ENCODE peak calls at places on chromosomes 13 and 19, in six cellular contexts. One of them, this sample, is unnamed.

GRCh38 chr19:38417544-38418506 is 8.2 kb downstream of the RASGRP4 start:
- DNase-seq in CD8-positive, alpha-beta T cell: no peak
- DNase-seq in fibroblast of gingiva: no peak
- DNase-seq in Calu3: peak
- DNase-seq in activated CD4-positive, CD25-positive, alpha-beta regulatory T cell: peak
- DNase-seq in ACHN: peak
- DNase-seq in this sample: peak

GRCh38 chr13:35531551-35531950 is 55.1 kb upstream of the MAB21L1 start:
- DNase-seq in CD8-positive, alpha-beta T cell: no peak
- DNase-seq in fibroblast of gingiva: no peak
- DNase-seq in ACHN: no peak
- DNase-seq in Calu3: no peak
- DNase-seq in activated CD4-positive, CD25-positive, alpha-beta regulatory T cell: no peak
- DNase-seq in this sample: no peak

GRCh38 chr13:43239441-43239840 is 216.1 kb downstream of the DNAJC15 start:
- DNase-seq in CD8-positive, alpha-beta T cell: no peak
- DNase-seq in ACHN: no peak
- DNase-seq in Calu3: no peak
- DNase-seq in fibroblast of gingiva: no peak
- DNase-seq in activated CD4-positive, CD25-positive, alpha-beta regulatory T cell: no peak
- DNase-seq in this sample: no peak

GRCh38 chr13:102901615-102902305 is 55.9 kb downstream of the ERCC5 start:
- DNase-seq in CD8-positive, alpha-beta T cell: no peak
- DNase-seq in Calu3: no peak
- DNase-seq in fibroblast of gingiva: no peak
- DNase-seq in activated CD4-positive, CD25-positive, alpha-beta regulatory T cell: no peak
- DNase-seq in ACHN: no peak
- DNase-seq in this sample: no peak

GRCh38 chr13:21130116-21130515 is 46.2 kb downstream of the SKA3 start:
- DNase-seq in Calu3: no peak
- DNase-seq in ACHN: no peak
- DNase-seq in fibroblast of gingiva: no peak
- DNase-seq in activated CD4-positive, CD25-positive, alpha-beta regulatory T cell: no peak
- DNase-seq in CD8-positive, alpha-beta T cell: no peak
- DNase-seq in this sample: no peak

GRCh38 chr19:31674503-31675186 is 325.4 kb upstream of the TSHZ3 start:
- DNase-seq in ACHN: no peak
- DNase-seq in activated CD4-positive, CD25-positive, alpha-beta regulatory T cell: no peak
- DNase-seq in fibroblast of gingiva: no peak
- DNase-seq in CD8-positive, alpha-beta T cell: no peak
- DNase-seq in Calu3: no peak
- DNase-seq in this sample: no peak

GRCh38 chr19:18287836-18288772 is 6.7 kb upstream of the JUND start:
- DNase-seq in fibroblast of gingiva: no peak
- DNase-seq in Calu3: no peak
- DNase-seq in ACHN: no peak
- DNase-seq in CD8-positive, alpha-beta T cell: no peak
- DNase-seq in activated CD4-positive, CD25-positive, alpha-beta regulatory T cell: no peak
- DNase-seq in this sample: no peak

GRCh38 chr19:31676271-31677004 is 327.2 kb upstream of the TSHZ3 start:
- DNase-seq in ACHN: peak
- DNase-seq in fibroblast of gingiva: no peak
- DNase-seq in activated CD4-positive, CD25-positive, alpha-beta regulatory T cell: no peak
- DNase-seq in CD8-positive, alpha-beta T cell: no peak
- DNase-seq in Calu3: no peak
- DNase-seq in this sample: no peak

GRCh38 chr19:7333198-7334118 is 15.3 kb upstream of the ARHGEF18 start:
- DNase-seq in ACHN: no peak
- DNase-seq in CD8-positive, alpha-beta T cell: no peak
- DNase-seq in fibroblast of gingiva: no peak
- DNase-seq in activated CD4-positive, CD25-positive, alpha-beta regulatory T cell: no peak
- DNase-seq in Calu3: peak
- DNase-seq in this sample: no peak

GRCh38 chr13:20796791-20797513 is 23.2 kb upstream of the EEF1AKMT1 start:
- DNase-seq in activated CD4-positive, CD25-positive, alpha-beta regulatory T cell: no peak
- DNase-seq in Calu3: no peak
- DNase-seq in fibroblast of gingiva: peak
- DNase-seq in CD8-positive, alpha-beta T cell: no peak
- DNase-seq in ACHN: no peak
- DNase-seq in this sample: no peak

GRCh38 chr19:3028305-3029069 is 593 bp downstream of the TLE2 start:
- DNase-seq in activated CD4-positive, CD25-positive, alpha-beta regulatory T cell: no peak
- DNase-seq in Calu3: no peak
- DNase-seq in fibroblast of gingiva: no peak
- DNase-seq in ACHN: no peak
- DNase-seq in CD8-positive, alpha-beta T cell: no peak
- DNase-seq in this sample: no peak

GRCh38 chr19:43664008-43664407 is 6.0 kb downstream of the PLAUR start:
- DNase-seq in activated CD4-positive, CD25-positive, alpha-beta regulatory T cell: no peak
- DNase-seq in Calu3: no peak
- DNase-seq in fibroblast of gingiva: no peak
- DNase-seq in ACHN: no peak
- DNase-seq in CD8-positive, alpha-beta T cell: peak
- DNase-seq in this sample: no peak

GRCh38 chr13:20435616-20436368 is 89.9 kb downstream of the CRYL1 start:
- DNase-seq in ACHN: no peak
- DNase-seq in Calu3: no peak
- DNase-seq in activated CD4-positive, CD25-positive, alpha-beta regulatory T cell: no peak
- DNase-seq in CD8-positive, alpha-beta T cell: no peak
- DNase-seq in fibroblast of gingiva: no peak
- DNase-seq in this sample: no peak

GRCh38 chr19:47310819-47311218 is 1.2 kb downstream of the C5AR1 start:
- DNase-seq in activated CD4-positive, CD25-positive, alpha-beta regulatory T cell: no peak
- DNase-seq in CD8-positive, alpha-beta T cell: no peak
- DNase-seq in ACHN: no peak
- DNase-seq in fibroblast of gingiva: peak
- DNase-seq in Calu3: no peak
- DNase-seq in this sample: no peak

GRCh38 chr19:18809149-18809978 is 18.3 kb upstream of the COMP start:
- DNase-seq in ACHN: no peak
- DNase-seq in activated CD4-positive, CD25-positive, alpha-beta regulatory T cell: no peak
- DNase-seq in fibroblast of gingiva: peak
- DNase-seq in CD8-positive, alpha-beta T cell: no peak
- DNase-seq in Calu3: no peak
- DNase-seq in this sample: no peak

GRCh38 chr19:16355293-16356043 is 30.8 kb downstream of the KLF2 start:
- DNase-seq in Calu3: no peak
- DNase-seq in ACHN: no peak
- DNase-seq in activated CD4-positive, CD25-positive, alpha-beta regulatory T cell: no peak
- DNase-seq in CD8-positive, alpha-beta T cell: no peak
- DNase-seq in fibroblast of gingiva: no peak
- DNase-seq in this sample: no peak

GRCh38 chr19:11096210-11096841 is 7.1 kb downstream of the LDLR start:
- DNase-seq in CD8-positive, alpha-beta T cell: no peak
- DNase-seq in fibroblast of gingiva: peak
- DNase-seq in activated CD4-positive, CD25-positive, alpha-beta regulatory T cell: no peak
- DNase-seq in Calu3: no peak
- DNase-seq in ACHN: no peak
- DNase-seq in this sample: no peak

GRCh38 chr13:77056382-77056781 is 29.4 kb upstream of the FBXL3 start:
- DNase-seq in fibroblast of gingiva: no peak
- DNase-seq in ACHN: peak
- DNase-seq in Calu3: no peak
- DNase-seq in CD8-positive, alpha-beta T cell: no peak
- DNase-seq in activated CD4-positive, CD25-positive, alpha-beta regulatory T cell: no peak
- DNase-seq in this sample: no peak

This sample was measured in GM12892.